ENCODE peak calls at places on chromosomes 1 and 21, in nine cellular contexts. G is coronary artery, J is left lung, Z is AG09309, B is psoas muscle, C is GM12865, D is upper lobe of right lung, V is left ventricle myocardium inferior, F is pancreas. N is an unnamed sample.

GRCh38 chr1:218575856-218576255 is 230.7 kb downstream of the TGFB2 start:
- DNase-seq in G (no peak), D (no peak), J (no peak), Z (no peak), V (no peak), C (no peak), F (no peak), B (no peak), N (no peak)

GRCh38 chr1:1000357-1001056 is 610 bp upstream of the HES4 start:
- DNase-seq in Z (peak; percentile 29), G (peak; percentile 92), V (peak; percentile 81), F (peak; percentile 62), D (peak; percentile 90), C (peak; percentile 71), B (peak; percentile 74), J (peak; percentile 72), N (peak; percentile 83)

GRCh38 chr1:66438062-66438970 is 95.6 kb upstream of the SGIP1 start:
- DNase-seq in F (no peak), V (no peak), D (no peak), G (no peak), Z (no peak), C (no peak), B (no peak), J (no peak), N (peak; percentile 70)

GRCh38 chr1:17990401-17990800 is 117.2 kb upstream of the IGSF21 start:
- DNase-seq in V (no peak), J (no peak), B (no peak), F (no peak), D (no peak), C (no peak), Z (no peak), G (no peak), N (no peak)

GRCh38 chr1:11046270-11046566 is 821 bp downstream of the MASP2 start:
- DNase-seq in F (no peak), Z (no peak), C (no peak), B (no peak), D (peak; percentile 47), G (no peak), J (no peak), V (no peak), N (no peak)

GRCh38 chr1:32798679-32799416 is 18.3 kb downstream of the YARS1 start:
- DNase-seq in G (no peak), C (peak; percentile 63), D (no peak), B (no peak), J (no peak), F (no peak), V (no peak), Z (no peak), N (no peak)

GRCh38 chr1:114549137-114549536 is 32.3 kb downstream of the BCAS2 start:
- DNase-seq in J (peak; percentile 40), G (no peak), C (no peak), D (no peak), B (no peak), F (no peak), V (no peak), Z (no peak), N (peak; percentile 78)

GRCh38 chr1:16209132-16209846 is 3.2 kb downstream of the ARHGEF19 start:
- DNase-seq in D (no peak), Z (no peak), J (no peak), G (no peak), C (no peak), V (no peak), F (no peak), B (no peak), N (no peak)

GRCh38 chr1:107479865-107480264 is 339.0 kb downstream of the NTNG1 start:
- DNase-seq in V (no peak), G (no peak), C (no peak), F (no peak), B (no peak), Z (no peak), J (no peak), D (no peak), N (no peak)

GRCh38 chr1:192435704-192436103 is 118.9 kb downstream of the RGS21 start:
- DNase-seq in D (no peak), G (no peak), B (no peak), V (no peak), J (no peak), Z (no peak), C (no peak), F (no peak), N (no peak)

GRCh38 chr21:33266050-33266783 is at the start of gene IL10RB:
- DNase-seq in C (peak; percentile 89), V (peak; percentile 81), D (peak; percentile 91), Z (no peak), B (peak; percentile 78), J (peak; percentile 83), G (no peak), F (peak; percentile 73), N (peak; percentile 57)
- TF ChIP-seq CTCF in C (no peak), V (no peak), D (peak; percentile 4), Z (no peak), B (no peak), J (no peak), G (no peak), F (no peak), N (no peak)

DNA sequence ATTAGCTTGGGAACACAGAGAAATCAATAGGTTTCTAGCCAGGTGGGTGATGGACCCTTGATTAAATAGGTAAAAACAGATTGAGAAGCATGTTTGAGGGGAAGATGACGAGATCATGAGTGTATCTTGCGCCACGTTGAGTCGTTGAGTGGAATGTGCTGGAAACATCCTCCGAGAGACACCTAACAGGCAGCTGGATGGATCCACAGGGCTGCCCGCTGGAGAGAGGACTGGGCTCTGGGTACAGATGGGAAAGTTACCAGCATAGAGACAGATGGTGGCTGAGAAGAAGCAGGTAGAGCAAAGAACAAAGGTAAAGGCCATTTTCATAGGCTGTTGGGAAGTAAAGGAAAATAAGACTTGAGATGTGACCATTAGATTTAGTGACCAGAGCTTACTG is 15.6 kb downstream of the BATF3 start:
- DNase-seq in D (no peak), Z (no peak), C (no peak), V (no peak), J (no peak), B (no peak), F (no peak), G (peak; percentile 19), N (no peak)
- H3K4me3 ChIP-seq in D (no peak overlapping the region), Z (no peak overlapping the region), C (no peak overlapping the region), V (no peak overlapping the region), J (no peak overlapping the region), B (no peak overlapping the region), F (no peak overlapping the region), G (no peak overlapping the region), N (no peak overlapping the region)

GRCh38 chr21:46067505-46068201 is 30.3 kb upstream of the COL6A2 start:
- DNase-seq in D (peak; percentile 57), B (no peak), G (peak; percentile 70), J (no peak), V (no peak), F (no peak), C (no peak), Z (no peak), N (no peak)
- TF ChIP-seq CTCF in D (no peak), B (no peak), G (no peak), J (no peak), V (no peak), F (no peak), C (no peak), Z (no peak), N (no peak)

GRCh38 chr1:150008699-150009098 is 1.8 kb downstream of the OTUD7B start:
- DNase-seq in D (no peak), V (no peak), C (no peak), Z (no peak), J (no peak), B (no peak), G (no peak), F (no peak), N (no peak)
- H3K4me3 ChIP-seq in D (peak overlapping the region; percentile 80), V (peak overlapping the region; percentile 88), C (no peak overlapping the region), Z (peak overlapping the region; percentile 87), J (peak overlapping the region; percentile 67), B (peak overlapping the region; percentile 81), G (peak overlapping the region; percentile 87), F (peak overlapping the region; percentile 89), N (peak overlapping the region; percentile 92)